ENCODE peak calls at places on chromosomes 6 and 20, in eight cellular contexts. U is dorsolateral prefrontal cortex, P is HCT116, A is astrocyte of the spinal cord, V is K562, X is neural crest cell, K is AG09309, R is transverse colon. G is an unnamed sample.

GRCh38 chr6:139161169-139161568 is 26.3 kb downstream of the HECA start:
- DNase-seq in X (no peak), K (no peak), U (no peak), A (peak), V (no peak), P (peak), R (no peak), G (no peak)

GRCh38 chr6:154157082-154157481 is 118.0 kb downstream of the OPRM1 start:
- DNase-seq in K (no peak), U (no peak), A (no peak), P (no peak), R (no peak), V (no peak), X (no peak), G (no peak)

GRCh38 chr6:16704706-16705402 is 56.4 kb downstream of the ATXN1 start:
- DNase-seq in A (peak), P (no peak), K (no peak), V (no peak), R (no peak), U (no peak), X (no peak), G (no peak)

GRCh38 chr20:38673731-38674177 is 50.5 kb upstream of the SLC32A1 start:
- DNase-seq in X (no peak), A (no peak), P (no peak), K (no peak), R (no peak), V (peak), U (peak), G (peak)

GRCh38 chr6:90127589-90127988 is 169.1 kb downstream of the BACH2 start:
- DNase-seq in R (no peak), U (no peak), X (no peak), P (no peak), V (no peak), A (no peak), K (no peak), G (no peak)

GRCh38 chr6:133705071-133705470 is 183.8 kb upstream of the TCF21 start:
- DNase-seq in U (no peak), A (peak), X (no peak), P (no peak), K (peak), R (no peak), V (no peak), G (no peak)

GRCh38 chr20:17747431-17747846 is 47.7 kb downstream of the BANF2 start:
- DNase-seq in V (peak), K (peak), X (no peak), A (peak), U (peak), P (peak), R (no peak), G (no peak)

GRCh38 chr6:145044606-145045275 is 690.6 kb downstream of the EPM2A start:
- DNase-seq in R (no peak), K (peak), V (no peak), X (no peak), P (no peak), A (peak), U (no peak), G (no peak)

GRCh38 chr6:127404133-127404532 is 55.1 kb downstream of the KIAA0408 start:
- DNase-seq in K (no peak), A (no peak), V (no peak), R (no peak), U (no peak), X (no peak), P (no peak), G (no peak)

GRCh38 chr6:29720863-29721262 is 2.4 kb upstream of the HLA-F start:
- DNase-seq in P (peak), U (no peak), X (no peak), K (no peak), A (no peak), V (no peak), R (no peak), G (no peak)
- TF ChIP-seq CTCF in P (peak), U (no peak), X (no peak), K (no peak), A (no peak), V (peak), R (no peak), G (no peak)

DNA sequence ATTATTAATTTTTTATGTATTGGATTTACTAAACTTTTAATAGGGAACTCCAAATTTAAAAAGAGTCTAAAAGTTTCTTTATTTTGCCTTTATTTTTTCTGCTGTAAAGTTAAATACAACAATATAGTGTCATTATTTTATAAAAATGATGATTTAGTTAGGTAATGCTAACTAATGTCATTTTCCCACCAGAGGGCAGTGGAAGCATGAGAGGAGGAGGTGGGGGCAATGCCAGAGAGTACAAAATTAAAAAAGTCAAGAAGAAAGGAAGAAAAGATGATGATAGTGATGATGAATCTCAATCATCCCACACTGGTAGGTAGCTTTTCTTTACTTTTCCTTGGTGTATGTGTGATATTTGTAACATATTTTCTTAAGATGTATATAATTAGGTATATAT is 20.2 kb upstream of the FHL5 start:
- DNase-seq in U (no peak), V (peak), A (no peak), X (no peak), R (no peak), P (no peak), K (no peak), G (no peak)
- TF ChIP-seq CTCF in U (peak), V (peak), A (peak), X (peak), R (no peak), P (peak), K (peak), G (peak)

GRCh38 chr20:59785118-59785959 is 148.1 kb downstream of the SYCP2 start:
- DNase-seq in A (no peak), U (no peak), R (no peak), X (no peak), P (no peak), V (no peak), K (no peak), G (no peak)

GRCh38 chr20:59780494-59781185 is 152.8 kb downstream of the SYCP2 start:
- DNase-seq in U (no peak), P (no peak), K (no peak), X (no peak), V (no peak), A (no peak), R (no peak), G (no peak)

GRCh38 chr20:59781236-59781635 is 152.2 kb downstream of the SYCP2 start:
- DNase-seq in P (no peak), A (no peak), K (no peak), R (no peak), V (no peak), U (no peak), X (no peak), G (no peak)

GRCh38 chr20:59784365-59785117 is 148.9 kb downstream of the SYCP2 start:
- DNase-seq in X (no peak), A (no peak), R (no peak), V (no peak), P (no peak), K (no peak), U (no peak), G (no peak)

DNA sequence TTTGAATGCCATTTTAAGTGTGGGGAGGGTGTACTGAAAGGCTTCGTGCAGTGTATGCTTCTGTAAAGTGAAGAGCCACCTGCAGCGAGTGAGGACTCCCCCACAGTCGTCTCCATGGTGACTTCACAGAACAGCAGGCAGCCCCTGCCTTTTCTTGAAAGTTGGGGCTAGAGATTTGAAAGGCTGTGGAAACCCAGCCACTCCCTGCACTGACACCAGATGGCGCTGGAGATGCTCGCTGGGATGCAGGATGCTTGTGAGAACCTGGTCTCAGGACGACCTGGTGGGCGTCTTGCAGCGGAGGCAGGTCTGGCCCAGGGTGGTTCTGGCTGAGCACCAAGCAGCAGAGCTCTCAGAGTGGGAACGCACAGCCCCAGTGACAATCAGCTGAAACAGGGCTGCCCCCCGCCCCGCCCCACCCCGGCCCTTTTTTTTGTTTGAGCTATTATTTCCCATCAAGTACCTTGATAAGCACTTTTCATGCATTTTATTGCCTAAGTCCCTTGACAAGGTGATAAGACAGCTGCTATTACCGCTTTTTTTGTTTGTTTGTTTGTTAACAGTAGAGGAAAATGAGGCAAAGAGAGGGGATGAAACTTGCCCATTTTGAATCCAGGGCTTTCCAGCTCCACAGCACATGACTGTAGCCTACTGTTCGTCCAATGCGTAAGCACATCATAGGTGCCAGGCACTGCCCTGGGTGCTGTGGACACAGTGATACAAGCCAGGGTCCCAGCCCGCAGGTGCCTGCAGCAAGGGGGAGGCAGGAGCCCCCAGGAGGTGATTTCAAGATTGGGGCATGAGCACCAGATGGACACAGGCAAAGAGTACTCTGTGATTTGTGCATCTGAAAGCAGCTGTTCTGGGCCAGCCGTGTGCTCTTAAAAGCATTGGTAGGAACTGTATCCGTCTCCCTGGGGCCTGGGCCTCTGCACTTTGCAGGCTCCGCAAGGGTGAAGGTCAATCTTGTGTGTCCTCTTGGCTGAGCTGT is 150.1 kb downstream of the SYCP2 start:
- DNase-seq in K (no peak), X (peak), R (peak), P (peak), A (peak), V (peak), U (peak), G (peak)
- TF ChIP-seq CTCF in K (peak), X (peak), R (peak), P (peak), A (peak), V (peak), U (peak), G (peak)

DNA sequence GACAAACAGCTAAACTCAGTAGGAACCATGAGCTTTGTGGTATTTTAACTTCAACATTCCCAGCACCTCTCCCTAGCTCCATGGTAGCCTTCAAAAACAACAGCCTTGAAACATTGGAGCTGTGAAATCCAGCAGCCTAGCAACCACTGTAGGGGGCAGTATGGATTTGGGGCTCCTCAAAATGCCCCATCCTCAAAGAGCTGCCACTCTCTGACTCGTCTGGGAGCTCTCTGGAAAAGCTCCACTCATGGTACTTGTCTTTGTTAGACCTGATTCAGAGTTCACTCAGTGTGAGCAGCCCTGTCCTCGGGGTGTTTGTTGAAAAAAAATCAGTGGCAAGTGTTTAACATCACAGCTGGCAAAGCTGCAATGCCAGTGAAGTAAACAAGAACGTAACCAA is 82.9 kb downstream of the KIF6 start:
- DNase-seq in V (no peak), X (no peak), R (no peak), U (no peak), K (no peak), A (peak), P (no peak), G (no peak)
- TF ChIP-seq CTCF in V (no peak), X (no peak), R (no peak), U (no peak), K (no peak), A (no peak), P (no peak), G (no peak)

G was measured in nephron progenitor cell.